ENCODE peak calls at places on chromosomes 11 and 22, in five cellular contexts. B, D, S, H and E are unnamed samples.
A peak's percentile ranks its signal among the peaks of the same experiment; 100 is the strongest.

GRCh38 chr11:72585762-72586590 is 88.2 kb downstream of the PDE2A start:
- DNase-seq in B (peak; percentile 81), S (peak; percentile 44), H (peak; percentile 82), D (peak; percentile 12), E (peak; percentile 38)

GRCh38 chr22:41966607-41967240 is 2.5 kb upstream of the SEPTIN3 start:
- DNase-seq in B (peak; percentile 51), D (peak; percentile 54), S (peak; percentile 52), H (peak; percentile 62), E (peak; percentile 48)

GRCh38 chr11:96015911-96016565 is 92.1 kb upstream of the MTMR2 start:
- DNase-seq in B (no peak), D (no peak), S (peak; percentile 98), H (no peak), E (no peak)

GRCh38 chr22:44340271-44341239 is 27.8 kb upstream of the SHISAL1 start:
- DNase-seq in D (no peak), H (no peak), S (no peak), B (no peak), E (no peak)

GRCh38 chr11:59754494-59754858 is 700 bp upstream of the STX3 start:
- DNase-seq in B (peak; percentile 47), S (no peak), H (no peak), D (no peak), E (no peak)

GRCh38 chr11:41237386-41237785 is 222.1 kb downstream of the LRRC4C start:
- DNase-seq in B (no peak), H (no peak), D (no peak), S (no peak), E (no peak)

GRCh38 chr22:19701420-19702145 is 12.7 kb upstream of the SEPTIN5 start:
- DNase-seq in S (no peak), D (no peak), H (no peak), B (no peak), E (no peak)

GRCh38 chr22:17832665-17833064 is 58.4 kb upstream of the BID start:
- DNase-seq in S (no peak), D (no peak), B (no peak), H (no peak), E (no peak)

GRCh38 chr11:59216654-59217640 is 4.2 kb upstream of the MPEG1 start:
- DNase-seq in B (no peak), S (no peak), H (no peak), D (peak; percentile 99), E (no peak)

GRCh38 chr22:46201059-46201757 is 48.9 kb downstream of the CDPF1 start:
- DNase-seq in D (no peak), S (peak; percentile 61), B (no peak), H (peak; percentile 66), E (peak; percentile 46)

GRCh38 chr22:39738746-39739145 is 154.8 kb downstream of the ENTHD1 start:
- DNase-seq in D (no peak), S (no peak), B (no peak), H (no peak), E (no peak)

GRCh38 chr11:66001941-66002647 is at the start of the genes BANF1 and EIF1AD:
- DNase-seq in S (peak; percentile 96), H (peak; percentile 94), D (peak; percentile 93), B (peak; percentile 99), E (peak; percentile 99)

GRCh38 chr22:29167032-29167911 is 38.4 kb upstream of the EMID1 start:
- DNase-seq in D (peak; percentile 100), H (no peak), B (no peak), S (no peak), E (no peak)

GRCh38 chr11:14672635-14673034 is 29.0 kb downstream of the PDE3B start:
- DNase-seq in D (no peak), B (no peak), H (no peak), S (no peak), E (no peak)

GRCh38 chr11:74330065-74330858 is 18.8 kb upstream of the P4HA3 start:
- DNase-seq in B (no peak), D (no peak), H (no peak), S (no peak), E (no peak)

GRCh38 chr22:28424427-28425080 is 255.1 kb downstream of the TTC28 start:
- DNase-seq in B (no peak), H (no peak), S (peak; percentile 82), D (no peak), E (no peak)

GRCh38 chr11:107860688-107861087 is 2.1 kb upstream of the SLC35F2 start:
- DNase-seq in D (no peak), B (peak; percentile 17), H (no peak), S (no peak), E (no peak)

GRCh38 chr11:69333906-69334305 is 40.0 kb downstream of the MYEOV start:
- DNase-seq in D (no peak), H (no peak), S (no peak), B (no peak), E (no peak)

GRCh38 chr11:87097582-87097981 is 59.8 kb downstream of the TMEM135 start:
- DNase-seq in H (peak; percentile 62), D (no peak), B (peak; percentile 84), S (peak; percentile 87), E (peak; percentile 19)

GRCh38 chr22:19912236-19912999 is 29.2 kb upstream of the COMT start:
- DNase-seq in H (peak; percentile 55), S (no peak), D (no peak), B (peak; percentile 67), E (no peak)

GRCh38 chr11:30445056-30445455 is 122.2 kb downstream of the ARL14EP start:
- DNase-seq in D (no peak), S (no peak), H (no peak), B (no peak), E (no peak)

GRCh38 chr11:47467372-47467771 is 18.4 kb upstream of the RAPSN start:
- DNase-seq in B (no peak), D (no peak), H (no peak), S (no peak), E (no peak)

GRCh38 chr22:31305194-31305593 is 12.9 kb upstream of the PIK3IP1 start:
- DNase-seq in H (no peak), S (no peak), B (no peak), D (no peak), E (no peak)

GRCh38 chr11:44104472-44105294 is 9.2 kb downstream of the EXT2 start:
- DNase-seq in S (no peak), B (peak; percentile 12), H (no peak), D (no peak), E (no peak)

GRCh38 chr11:16252373-16252772 is 104.0 kb downstream of the SOX6 start:
- DNase-seq in B (peak; percentile 22), H (no peak), D (no peak), S (peak; percentile 12), E (no peak)

GRCh38 chr11:35689081-35689996 is 26.8 kb downstream of the TRIM44 start:
- DNase-seq in B (no peak), D (no peak), H (no peak), S (no peak), E (no peak)

DNA sequence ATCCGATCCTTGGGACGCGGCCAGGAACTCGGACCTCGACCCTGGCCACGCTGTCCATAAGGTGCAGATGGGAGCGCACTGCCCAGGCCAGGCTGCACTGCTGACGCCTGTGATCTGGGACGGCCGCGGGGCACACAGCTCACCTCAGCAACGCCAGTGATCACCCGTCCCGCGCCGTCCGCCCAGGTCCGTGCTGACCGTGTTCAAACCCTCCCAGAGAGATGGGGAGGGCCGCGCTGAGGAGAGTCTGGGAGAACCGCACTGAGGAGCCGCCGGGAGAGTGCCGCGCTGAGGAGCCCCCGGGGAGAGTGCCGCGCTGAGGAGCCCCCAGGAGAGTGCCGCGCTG is 636 bp downstream of the KCNQ1OT1 start:
- DNase-seq in H (no peak), S (no peak), D (no peak), B (peak; percentile 47), E (no peak)
- H3K4me3 ChIP-seq in H (peak overlapping the region; percentile 64), S (peak overlapping the region; percentile 95), D (peak overlapping the region; percentile 73), B (peak overlapping the region; percentile 69), E (peak overlapping the region; percentile 73)

GRCh38 chr11:103541186-103541795 is 432.1 kb downstream of the DYNC2H1 start:
- DNase-seq in S (no peak), D (no peak), B (peak; percentile 7), H (no peak), E (no peak)

GRCh38 chr11:103536335-103536722 is 427.1 kb downstream of the DYNC2H1 start:
- DNase-seq in S (no peak), D (no peak), H (no peak), B (no peak), E (no peak)

GRCh38 chr11:103539166-103539565 is 429.9 kb downstream of the DYNC2H1 start:
- DNase-seq in B (no peak), H (no peak), S (no peak), D (no peak), E (no peak)

GRCh38 chr11:103534959-103535358 is 425.7 kb downstream of the DYNC2H1 start:
- DNase-seq in S (no peak), D (no peak), H (no peak), B (no peak), E (no peak)

DNA sequence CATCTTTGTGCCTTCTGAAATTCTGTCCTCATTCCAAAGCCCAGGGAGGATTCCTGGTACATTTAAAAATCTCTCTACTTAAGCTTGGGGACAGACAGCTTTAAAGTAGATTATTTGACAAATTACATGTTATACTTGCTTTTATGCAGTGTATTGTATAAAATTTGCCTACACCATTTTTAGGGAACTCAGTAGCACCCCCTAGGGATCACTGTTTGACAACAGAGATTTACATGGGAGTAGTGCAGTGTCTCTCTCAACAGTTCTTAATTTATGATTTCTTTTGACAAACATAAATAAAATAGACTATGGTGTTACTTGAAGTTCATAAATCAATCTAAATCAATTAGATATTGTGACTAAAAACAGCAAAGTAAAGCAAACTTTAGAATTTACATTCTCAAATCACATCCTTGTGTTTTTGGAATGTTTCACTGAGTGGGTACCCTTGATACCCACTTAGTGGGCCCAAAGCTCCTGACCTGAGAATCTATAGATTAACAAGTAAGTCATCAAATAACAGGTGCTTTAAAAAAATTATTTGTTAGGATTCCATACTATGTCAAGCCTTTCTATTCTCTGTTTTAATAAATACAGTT is 428.8 kb downstream of the DYNC2H1 start:
- DNase-seq in H (no peak), D (no peak), S (no peak), B (peak; percentile 1), E (peak; percentile 21)
- TF ChIP-seq SP1 in H (no peak), D (no peak), S (no peak), B (no peak), E (no peak)

DNA sequence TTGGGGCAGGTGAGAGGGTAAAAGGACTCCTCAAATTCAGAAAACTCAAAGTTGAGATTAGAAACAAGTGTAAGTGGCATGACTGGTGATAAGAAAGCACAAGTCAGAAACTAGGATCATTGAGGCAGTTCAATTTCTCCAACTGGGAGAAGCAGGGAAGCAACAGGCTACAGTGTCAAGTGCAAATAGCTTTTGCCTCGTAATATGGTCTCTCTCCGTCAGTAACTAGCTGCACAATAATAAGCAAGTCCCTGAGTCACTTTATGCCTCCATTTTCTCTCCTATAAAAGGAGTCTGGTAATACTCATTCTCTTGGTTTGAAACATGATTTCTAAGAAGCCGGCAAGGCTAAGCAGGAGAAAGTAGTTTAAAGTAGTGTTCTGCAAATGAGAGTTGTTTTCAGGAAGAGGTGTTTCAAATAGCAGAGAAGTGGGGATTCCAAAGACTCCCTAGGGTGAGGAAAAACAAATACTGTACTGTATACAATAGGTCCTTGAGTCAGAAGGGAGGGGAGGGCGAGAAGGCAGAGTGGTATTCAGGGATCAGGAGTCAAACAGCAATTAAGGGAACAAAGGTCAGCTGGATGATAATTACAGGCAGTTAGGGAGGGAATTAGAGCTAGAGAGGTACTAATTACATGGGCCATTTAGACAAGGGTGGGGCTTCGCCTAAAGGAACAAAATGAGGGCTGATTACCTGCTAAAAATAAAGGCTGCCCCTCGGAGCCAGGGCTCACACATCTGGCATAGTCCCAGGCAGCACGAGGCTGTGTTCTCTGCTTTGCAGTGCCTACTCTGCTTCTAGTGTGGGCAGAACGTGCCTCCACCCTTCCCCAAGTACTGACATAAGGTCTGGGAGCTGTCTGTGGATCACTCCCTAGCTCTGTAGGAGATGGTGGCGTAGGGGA is 96.0 kb upstream of the BDNF start:
- DNase-seq in S (no peak), H (peak; percentile 47), B (no peak), D (no peak), E (no peak)
- H3K4me3 ChIP-seq in S (no peak overlapping the region), H (no peak overlapping the region), B (no peak overlapping the region), D (no peak overlapping the region), E (no peak overlapping the region)

GRCh38 chr11:129291556-129291955 is 84.1 kb upstream of the BARX2 start:
- DNase-seq in D (no peak), H (no peak), B (no peak), S (no peak), E (no peak)
- TF ChIP-seq SP1 in D (no peak), H (no peak), B (no peak), S (no peak), E (no peak)